ENCODE peak calls at places on chromosomes 11 and 22, in seven cellular contexts. M is activated T-helper 1 cell treated with Interleukin-2 at 50 U/mL for 16 hours; I is stimulated activated CD4-positive, alpha-beta T cell treated with anti-CD3 and anti-CD28 coated beads, Interleukin-1b, Interleukin-23, amount 100 ng/mL, for 1 hour; S is mucosa of gallbladder; K is lower leg skin; C is astrocyte of the spinal cord; X is epithelial cell of prostate. R is an unnamed sample.

GRCh38 chr22:43994006-43994405 is 30.1 kb upstream of the PARVB start:
- DNase-seq in I (no peak), X (no peak), C (no peak), S (no peak), K (no peak), M (no peak), R (no peak)

GRCh38 chr11:62147545-62147944 is 23.7 kb downstream of the INCENP start:
- DNase-seq in M (no peak), S (no peak), C (no peak), I (no peak), K (no peak), X (no peak), R (no peak)

GRCh38 chr11:100009728-100010127 is 677.4 kb upstream of the ARHGAP42 start:
- DNase-seq in S (no peak), I (no peak), M (no peak), C (no peak), K (no peak), X (no peak), R (no peak)

GRCh38 chr11:57358543-57358961 is 20.4 kb downstream of the P2RX3 start:
- DNase-seq in K (no peak), S (no peak), C (no peak), M (no peak), I (no peak), X (no peak), R (no peak)

GRCh38 chr11:133934599-133935550 is 21.9 kb downstream of the IGSF9B start:
- DNase-seq in M (no peak), C (no peak), I (no peak), S (peak), K (no peak), X (peak), R (no peak)

GRCh38 chr22:20229916-20230775 is 38.0 kb downstream of the RTN4R start:
- DNase-seq in C (no peak), K (no peak), M (no peak), S (no peak), X (no peak), I (no peak), R (no peak)

GRCh38 chr11:101436511-101437142 is 147.2 kb downstream of the TRPC6 start:
- DNase-seq in K (no peak), C (peak), S (no peak), I (no peak), M (no peak), X (no peak), R (peak)

GRCh38 chr11:111320728-111321568 is 22.6 kb downstream of the POU2AF3 start:
- DNase-seq in X (no peak), S (no peak), C (no peak), M (no peak), I (no peak), K (no peak), R (no peak)

GRCh38 chr11:4683020-4683419 is 14.6 kb downstream of the OR51E2 start:
- DNase-seq in M (no peak), X (peak), I (no peak), S (no peak), C (peak), K (no peak), R (no peak)

GRCh38 chr11:47349521-47350095 is 2.9 kb downstream of the MYBPC3 start:
- DNase-seq in K (no peak), S (no peak), X (no peak), M (no peak), C (no peak), I (no peak), R (no peak)

GRCh38 chr22:42720263-42721044 is at the start of gene A4GALT:
- DNase-seq in M (no peak), K (no peak), X (no peak), I (no peak), C (no peak), S (no peak), R (no peak)

GRCh38 chr11:93547768-93548167 is 4.6 kb upstream of the SMCO4 start:
- DNase-seq in X (no peak), C (no peak), K (no peak), I (no peak), M (no peak), S (no peak), R (no peak)

GRCh38 chr22:48576333-48577013 is 1251.2 kb downstream of the BRD1 start:
- DNase-seq in I (no peak), M (no peak), X (no peak), K (no peak), C (no peak), S (no peak), R (no peak)

GRCh38 chr11:81237139-81237538 is 1496.5 kb downstream of the FAM181B start:
- DNase-seq in K (no peak), M (no peak), I (no peak), S (peak), X (no peak), C (peak), R (peak)

GRCh38 chr11:66324626-66325025 is 7.8 kb upstream of the CD248 start:
- DNase-seq in K (no peak), S (no peak), X (no peak), C (peak), I (no peak), M (no peak), R (no peak)

GRCh38 chr11:65695459-65696241 is 16.4 kb upstream of the KAT5 start:
- DNase-seq in I (no peak), S (peak), K (no peak), X (peak), C (no peak), M (no peak), R (peak)

GRCh38 chr22:37566329-37566837 is 6.1 kb downstream of the CDC42EP1 start:
- DNase-seq in C (no peak), K (no peak), I (no peak), M (peak), S (no peak), X (no peak), R (no peak)

GRCh38 chr11:104892723-104893511 is 5.3 kb downstream of the CASP12 start:
- DNase-seq in X (no peak), K (no peak), S (no peak), C (peak), M (no peak), I (no peak), R (no peak)

GRCh38 chr22:23237841-23238240 is 57.5 kb downstream of the BCR start:
- DNase-seq in C (no peak), M (no peak), I (no peak), K (no peak), S (no peak), X (no peak), R (no peak)

R was measured in NCI-H774.